ENCODE peak calls at places on chromosomes 3 and 15, in five cellular contexts. J is breast epithelium, E is HepG2, V is K562, I is HCT116. T is an unnamed sample.

GRCh38 chr3:31550452-31551251 is 17.9 kb downstream of the STT3B start:
- DNase-seq in J (no peak), I (no peak), E (peak; percentile 20), V (no peak), T (no peak)

GRCh38 chr15:75455982-75456531 is 4.6 kb upstream of the SIN3A start:
- DNase-seq in V (no peak), J (no peak), E (peak; percentile 40), I (peak; percentile 12), T (no peak)

GRCh38 chr15:67127334-67127664 is 61.9 kb downstream of the SMAD3 start:
- DNase-seq in J (no peak), V (no peak), I (no peak), E (no peak), T (no peak)

GRCh38 chr3:151931171-151931570 is 57.7 kb downstream of the SUCNR1 start:
- DNase-seq in E (no peak), V (no peak), I (no peak), J (no peak), T (no peak)

GRCh38 chr3:36969540-36970432 is 23.1 kb downstream of the EPM2AIP1 start:
- DNase-seq in E (peak; percentile 73), I (no peak), V (peak; percentile 89), J (no peak), T (no peak)

GRCh38 chr3:196654006-196654405 is 14.5 kb downstream of the NRROS start:
- DNase-seq in J (no peak), V (no peak), E (no peak), I (no peak), T (no peak)

GRCh38 chr3:141763088-141763750 is at the start of gene GRK7:
- DNase-seq in J (no peak), I (no peak), V (no peak), E (no peak), T (no peak)

GRCh38 chr3:196108075-196108743 is 26.3 kb upstream of the TFRC start:
- DNase-seq in E (no peak), V (peak; percentile 91), I (no peak), J (no peak), T (no peak)

GRCh38 chr3:16396202-16396601 is 117.3 kb downstream of the RFTN1 start:
- DNase-seq in I (no peak), J (no peak), V (no peak), E (no peak), T (no peak)

GRCh38 chr3:171846594-171846993 is 3.4 kb downstream of the TMEM212 start:
- DNase-seq in J (no peak), I (no peak), V (no peak), E (no peak), T (no peak)

GRCh38 chr3:71570453-71571038 is 13.0 kb downstream of the FOXP1 start:
- DNase-seq in V (no peak), I (no peak), E (no peak), J (no peak), T (no peak)

GRCh38 chr3:72272356-72272755 is 487.4 kb upstream of the PROK2 start:
- DNase-seq in J (no peak), V (no peak), I (no peak), E (no peak), T (no peak)

GRCh38 chr3:146189519-146190173 is 28.7 kb upstream of the PLOD2 start:
- DNase-seq in J (no peak), I (peak; percentile 47), E (peak; percentile 49), V (peak; percentile 41), T (peak; percentile 63)

GRCh38 chr3:49930922-49931321 is 1.3 kb upstream of the MON1A start:
- DNase-seq in I (peak; percentile 53), J (no peak), V (peak; percentile 61), E (peak; percentile 61), T (no peak)

GRCh38 chr15:48507416-48508065 is 138.0 kb downstream of the FBN1 start:
- DNase-seq in J (no peak), I (peak; percentile 47), E (peak; percentile 43), V (peak; percentile 28), T (no peak)

GRCh38 chr15:78907577-78907976 is 34.9 kb downstream of the MORF4L1 start:
- DNase-seq in V (peak; percentile 41), E (peak; percentile 31), J (no peak), I (no peak), T (no peak)

GRCh38 chr3:9727743-9728142 is 3.8 kb upstream of the BRPF1 start:
- DNase-seq in E (no peak), I (no peak), V (peak; percentile 38), J (no peak), T (no peak)

GRCh38 chr3:129587061-129587460 is 19.4 kb downstream of the PLXND1 start:
- DNase-seq in E (no peak), V (no peak), I (no peak), J (no peak), T (peak; percentile 79)

GRCh38 chr3:49880581-49881328 is 11.0 kb upstream of the CAMKV start:
- DNase-seq in E (no peak), J (no peak), I (no peak), V (peak; percentile 67), T (no peak)

GRCh38 chr3:177760803-177761202 is 563.5 kb upstream of the TBL1XR1 start:
- DNase-seq in J (no peak), V (no peak), E (no peak), I (no peak), T (no peak)

GRCh38 chr15:83764201-83764839 is 110.4 kb downstream of the ADAMTSL3 start:
- DNase-seq in V (no peak), I (no peak), E (no peak), J (no peak), T (no peak)

GRCh38 chr3:154888386-154888785 is 191.7 kb upstream of the MME start:
- DNase-seq in V (no peak), E (no peak), I (no peak), J (no peak), T (no peak)

GRCh38 chr15:34851751-34852150 is 56.4 kb upstream of the ACTC1 start:
- DNase-seq in I (no peak), E (no peak), V (no peak), J (no peak), T (no peak)

GRCh38 chr3:59006791-59007517 is 42.9 kb downstream of the CFAP20DC start:
- DNase-seq in V (no peak), J (no peak), E (no peak), I (no peak), T (no peak)

DNA sequence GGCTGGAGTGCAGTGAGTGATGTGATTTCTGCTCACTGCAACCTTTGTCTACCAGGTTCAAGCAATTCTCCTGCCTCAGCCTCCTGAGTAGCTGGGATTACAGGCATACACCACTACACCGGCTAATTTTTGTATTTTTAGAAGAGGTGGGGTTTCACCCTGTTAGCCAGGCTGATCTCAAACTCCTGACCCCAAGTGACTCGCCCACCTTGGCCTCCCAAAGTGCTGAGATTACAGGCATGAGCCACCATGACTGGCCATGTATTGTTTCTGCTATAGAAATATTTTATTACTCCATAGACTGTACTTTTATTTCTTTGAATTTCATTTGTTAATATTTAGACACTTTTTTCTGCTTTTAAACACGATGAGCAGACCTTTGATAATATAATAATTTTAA is 60.4 kb downstream of the GTF2E1 start:
- DNase-seq in V (no peak), E (no peak), I (no peak), J (no peak), T (no peak)
- TF ChIP-seq POLR2AphosphoS5 in V (no peak), E (no peak), I (no peak), J (no peak), T (no peak)

GRCh38 chr3:126567696-126568438 is 9.1 kb upstream of the C3orf22 start:
- DNase-seq in E (peak; percentile 25), I (no peak), J (no peak), V (no peak), T (no peak)

GRCh38 chr3:126571078-126571477 is 12.3 kb upstream of the C3orf22 start:
- DNase-seq in I (no peak), J (no peak), E (no peak), V (no peak), T (no peak)

GRCh38 chr3:126570103-126570541 is 11.4 kb upstream of the C3orf22 start:
- DNase-seq in E (peak; percentile 15), J (no peak), V (no peak), I (no peak), T (no peak)

GRCh38 chr3:126568776-126569342 is 10.1 kb upstream of the C3orf22 start:
- DNase-seq in J (no peak), V (no peak), I (no peak), E (no peak), T (no peak)

GRCh38 chr3:126569390-126569975 is 10.8 kb upstream of the C3orf22 start:
- DNase-seq in E (no peak), J (no peak), I (no peak), V (no peak), T (no peak)
- H3K9me3 ChIP-seq in E (no peaks in the 10 kb centered on the region), J (no peaks in the 10 kb centered on the region), I (no peaks in the 10 kb centered on the region), V (no peaks in the 10 kb centered on the region), T (no peaks in the 10 kb centered on the region)

DNA sequence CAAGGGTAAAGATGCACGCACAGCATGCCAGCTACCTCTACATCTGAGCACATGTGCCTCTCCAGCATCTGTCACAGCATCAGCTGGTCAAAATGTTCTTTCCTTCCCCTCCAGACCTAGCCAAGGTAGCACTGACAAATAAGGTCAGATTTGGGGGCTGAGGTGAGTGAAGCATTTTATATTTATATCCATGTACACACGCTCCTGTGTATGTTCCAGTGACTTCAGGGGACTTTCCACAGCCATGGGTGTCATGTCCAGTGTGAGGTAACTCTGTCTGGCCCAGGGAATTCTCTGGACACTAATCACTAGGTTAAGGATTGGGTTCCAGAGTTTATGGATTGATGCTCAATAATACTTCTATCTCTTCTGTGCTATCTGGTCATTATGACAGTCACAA is 165.2 kb upstream of the TP63 start:
- DNase-seq in V (no peak), I (no peak), J (no peak), E (no peak), T (no peak)
- TF ChIP-seq POLR2A in V (no peak), I (no peak), J (no peak), E (no peak), T (no peak)

GRCh38 chr3:42476225-42477160 is 25.9 kb upstream of the VIPR1 start:
- DNase-seq in J (peak; percentile 93), V (peak; percentile 4), E (no peak), I (no peak), T (no peak)

GRCh38 chr3:42472555-42472954 is 29.9 kb upstream of the VIPR1 start:
- DNase-seq in E (no peak), J (no peak), I (no peak), V (no peak), T (no peak)

GRCh38 chr3:42478830-42479229 is 23.6 kb upstream of the VIPR1 start:
- DNase-seq in V (no peak), J (no peak), E (no peak), I (no peak), T (no peak)

GRCh38 chr3:42477696-42478095 is 24.7 kb upstream of the VIPR1 start:
- DNase-seq in I (no peak), J (no peak), V (peak; percentile 5), E (no peak), T (no peak)

DNA sequence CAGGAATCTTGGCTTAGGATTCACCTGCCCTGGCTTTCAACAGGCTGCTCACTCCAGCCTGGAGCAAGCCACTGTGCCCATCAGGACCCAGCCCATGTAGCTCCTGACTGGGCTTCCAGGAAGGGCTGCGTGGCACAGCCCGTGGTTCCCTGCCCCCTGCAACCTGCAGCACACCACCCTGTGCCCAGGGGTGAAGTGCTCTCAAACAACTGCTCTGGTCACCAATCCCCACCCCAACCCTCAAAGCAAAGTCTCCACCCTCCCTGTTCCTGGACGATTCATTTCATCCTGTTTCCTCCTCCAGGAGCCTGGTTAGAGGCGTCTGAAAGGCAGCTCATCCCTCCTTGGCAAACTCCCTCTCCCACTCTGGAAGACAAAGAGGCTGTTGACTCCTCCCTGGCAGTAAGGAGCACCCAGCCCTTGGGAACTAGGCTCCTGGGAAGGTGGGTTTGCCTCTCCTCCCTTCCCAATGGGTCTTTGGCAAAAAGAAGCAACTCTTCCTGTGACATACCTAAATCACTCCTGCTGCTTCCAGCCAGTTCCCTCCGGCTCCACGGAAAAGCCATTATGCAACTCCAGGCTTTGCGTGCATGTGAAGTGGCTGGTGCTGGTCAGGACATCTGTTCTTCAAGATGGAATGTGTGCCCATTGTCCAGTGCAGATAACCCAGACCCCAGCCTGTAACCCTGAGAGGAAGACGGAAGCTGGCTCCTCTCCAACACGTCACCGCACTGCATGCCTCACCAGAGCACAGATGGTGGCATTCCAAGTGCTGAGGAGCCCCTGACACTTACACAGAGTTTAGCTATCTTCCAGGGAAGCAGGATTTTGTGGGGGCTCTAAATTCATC is 29.1 kb upstream of the VIPR1 start:
- DNase-seq in V (no peak), J (no peak), E (no peak), I (no peak), T (no peak)
- TF ChIP-seq POLR2AphosphoS5 in V (no peak), J (no peak), E (no peak), I (no peak), T (no peak)

T was measured in sigmoid colon.